ENCODE peak calls at places on chromosome 2, in four cellular contexts. T is GM23248, J is aorta, G is tibial artery. K is an unnamed sample.

GRCh38 chr2:53484521-53484920 is 283.1 kb upstream of the CHAC2 start:
- DNase-seq in T (no peak), J (no peak), G (no peak), K (no peak)

GRCh38 chr2:32485399-32485798 is 128.6 kb downstream of the BIRC6 start:
- DNase-seq in T (peak; percentile 63), J (no peak), G (no peak), K (no peak)

GRCh38 chr2:105388971-105389381 is 9.9 kb downstream of the FHL2 start:
- DNase-seq in T (peak; percentile 85), J (no peak), G (no peak), K (no peak)

GRCh38 chr2:85953476-85953875 is 64.7 kb upstream of the ST3GAL5 start:
- DNase-seq in T (peak; percentile 35), J (no peak), G (no peak), K (no peak)

GRCh38 chr2:196291873-196292800 is 120.8 kb upstream of the STK17B start:
- DNase-seq in T (no peak), J (no peak), G (no peak), K (no peak)

GRCh38 chr2:118388771-118389170 is 300.5 kb downstream of the INSIG2 start:
- DNase-seq in T (peak; percentile 86), J (no peak), G (no peak), K (no peak)

GRCh38 chr2:12982149-12982584 is 265.4 kb downstream of the TRIB2 start:
- DNase-seq in T (peak; percentile 58), J (no peak), G (no peak), K (peak; percentile 28)

GRCh38 chr2:162153608-162154224 is 1.7 kb upstream of the GCG start:
- DNase-seq in T (peak; percentile 53), J (no peak), G (peak; percentile 50), K (peak; percentile 62)

GRCh38 chr2:159078443-159078842 is 110.0 kb downstream of the TANC1 start:
- DNase-seq in T (no peak), J (no peak), G (no peak), K (peak; percentile 19)

GRCh38 chr2:221573430-221574230 is 1.5 kb upstream of the EPHA4 start:
- DNase-seq in T (peak; percentile 92), J (peak; percentile 83), G (peak; percentile 84), K (peak; percentile 91)

GRCh38 chr2:41242001-41242331 is 790.1 kb upstream of the SLC8A1 start:
- DNase-seq in T (no peak), J (no peak), G (no peak), K (no peak)

GRCh38 chr2:109255594-109255993 is 126.6 kb downstream of the SH3RF3 start:
- DNase-seq in T (no peak), J (no peak), G (no peak), K (no peak)

GRCh38 chr2:109258376-109258775 is 129.4 kb downstream of the SH3RF3 start:
- DNase-seq in T (no peak), J (no peak), G (no peak), K (no peak)

GRCh38 chr2:109256111-109256510 is 127.1 kb downstream of the SH3RF3 start:
- DNase-seq in T (no peak), J (no peak), G (no peak), K (no peak)

GRCh38 chr2:109257653-109258052 is 128.6 kb downstream of the SH3RF3 start:
- DNase-seq in T (peak; percentile 44), J (no peak), G (no peak), K (no peak)

GRCh38 chr2:109256921-109257320 is 127.9 kb downstream of the SH3RF3 start:
- DNase-seq in T (peak; percentile 62), J (peak; percentile 68), G (peak; percentile 59), K (no peak)
- H3K4me1 ChIP-seq in T (no peaks in the 10 kb centered on the region), J (peaks cover 3% of the 10 kb centered on the region), G (peaks cover 70% of the 10 kb centered on the region), K (no peaks in the 10 kb centered on the region)

DNA sequence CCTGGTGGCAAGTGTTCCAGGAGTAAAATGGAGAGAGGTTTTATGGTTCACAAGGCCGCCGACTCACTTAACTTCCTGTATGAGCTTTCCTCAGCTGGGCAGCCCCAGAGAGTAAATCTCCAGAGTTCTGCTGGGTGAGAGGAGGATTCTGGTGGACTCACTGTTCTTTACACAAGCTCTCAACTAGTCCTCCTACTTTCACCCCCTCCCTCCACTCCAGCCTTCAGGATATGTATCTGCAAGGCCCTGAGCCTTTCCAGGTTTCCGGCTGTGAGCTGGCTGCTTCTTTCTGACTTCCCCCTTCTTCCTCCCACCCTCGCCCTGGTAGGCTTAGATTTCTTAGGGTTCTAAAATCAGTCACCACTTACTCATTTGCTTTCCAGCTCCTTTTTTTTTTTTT is 34.0 kb downstream of the EML6 start:
- DNase-seq in T (peak; percentile 62), J (no peak), G (no peak), K (no peak)
- H3K27ac ChIP-seq in T (no peak overlapping the region), J (no peak overlapping the region), G (no peak overlapping the region), K (no peak overlapping the region)

DNA sequence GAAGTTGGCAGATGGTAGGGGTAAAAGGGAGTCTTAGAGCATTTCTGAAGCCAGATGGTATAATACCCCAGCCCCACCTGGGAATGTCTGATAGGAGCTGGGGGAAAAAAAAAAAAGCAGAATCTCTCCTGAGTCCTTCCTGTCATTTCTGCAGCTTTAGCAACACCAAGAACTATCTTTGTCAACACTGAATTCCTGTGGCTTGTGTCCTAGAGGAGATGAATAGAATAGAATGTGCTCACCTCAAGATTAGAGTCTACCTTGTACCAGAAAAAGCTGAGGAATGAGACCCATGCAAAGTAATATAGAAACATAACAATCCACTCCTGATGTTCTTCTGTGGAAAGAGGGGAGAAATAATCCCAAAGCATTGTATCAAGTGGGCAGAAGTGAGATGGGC is 102.0 kb downstream of the XRCC5 start:
- DNase-seq in T (peak; percentile 13), J (no peak), G (no peak), K (no peak)
- H3K4me1 ChIP-seq in T (peaks cover 18% of the 10 kb centered on the region), J (no peaks in the 10 kb centered on the region), G (no peaks in the 10 kb centered on the region), K (peaks cover 3% of the 10 kb centered on the region)

DNA sequence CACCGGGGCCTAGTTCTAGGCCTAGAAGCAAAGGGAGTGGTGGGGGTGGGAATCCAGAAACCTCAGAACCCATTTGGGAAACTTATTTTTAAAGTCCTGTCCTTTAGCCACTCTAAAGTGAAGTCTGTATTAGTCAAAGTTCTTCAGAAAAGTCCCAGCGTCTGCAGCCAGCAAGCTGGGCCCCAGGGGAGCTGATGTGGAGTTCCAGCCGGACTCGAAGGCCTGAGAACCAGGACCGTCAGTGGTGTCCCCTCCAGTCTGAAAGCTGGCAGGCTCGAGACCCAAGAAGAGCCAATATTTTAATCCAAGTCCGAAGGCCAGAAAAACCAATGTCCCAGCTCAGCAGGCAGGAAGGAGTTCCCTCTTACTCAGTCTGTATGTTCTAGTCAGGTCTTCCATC is 32.4 kb downstream of the ID2 start:
- DNase-seq in T (no peak), J (peak; percentile 61), G (peak; percentile 38), K (no peak)
- H3K27ac ChIP-seq in T (no peak overlapping the region), J (no peak overlapping the region), G (peak overlapping the region; percentile 62), K (no peak overlapping the region)

GRCh38 chr2:201118957-201119848 is 3.2 kb downstream of the CFLAR start:
- DNase-seq in T (peak; percentile 66), J (no peak), G (no peak), K (peak; percentile 81)
- H3K4me1 ChIP-seq in T (peaks cover 57% of the 10 kb centered on the region), J (no peaks in the 10 kb centered on the region), G (peaks cover 64% of the 10 kb centered on the region), K (peaks cover 23% of the 10 kb centered on the region)

GRCh38 chr2:97950329-97951154 is 45.2 kb downstream of the TMEM131 start:
- DNase-seq in T (peak; percentile 84), J (no peak), G (no peak), K (no peak)
- H3K27ac ChIP-seq in T (peak overlapping the region; percentile 62), J (no peak overlapping the region), G (no peak overlapping the region), K (no peak overlapping the region)

GRCh38 chr2:54669677-54670484 is 53.6 kb upstream of the EML6 start:
- DNase-seq in T (peak; percentile 81), J (no peak), G (peak; percentile 68), K (peak; percentile 80)
- H3K4me1 ChIP-seq in T (peaks cover 62% of the 10 kb centered on the region), J (peaks cover 8% of the 10 kb centered on the region), G (peaks cover 57% of the 10 kb centered on the region), K (peaks cover 57% of the 10 kb centered on the region)

GRCh38 chr2:233964581-233964980 is 47.4 kb downstream of the TRPM8 start:
- DNase-seq in T (peak; percentile 4), J (no peak), G (no peak), K (no peak)
- H3K27ac ChIP-seq in T (no peak overlapping the region), J (no peak overlapping the region), G (no peak overlapping the region), K (no peak overlapping the region)